ENCODE peak calls at places on chromosomes 7 and 10, in six cellular contexts. R is MV-4-11, N is psoas muscle, V is AG04449, H is astrocyte of the spinal cord, Q is renal cortical epithelial cell. K is an unnamed sample.

GRCh38 chr10:69696073-69696731 is 66.2 kb downstream of the FAM241B start:
- DNase-seq in R (peak), N (no peak), V (peak), Q (peak), H (peak), K (no peak)

GRCh38 chr10:130341325-130341724 is 205.1 kb downstream of the GLRX3 start:
- DNase-seq in N (no peak), V (no peak), Q (no peak), R (no peak), H (no peak), K (peak)

GRCh38 chr10:35040761-35041501 is 49.2 kb downstream of the CUL2 start:
- DNase-seq in R (no peak), V (no peak), N (no peak), H (peak), Q (peak), K (no peak)

GRCh38 chr10:131570716-131571307 is 259.3 kb upstream of the TCERG1L start:
- DNase-seq in Q (no peak), R (no peak), V (no peak), H (no peak), N (no peak), K (no peak)

GRCh38 chr7:71486856-71487628 is 355.1 kb downstream of the GALNT17 start:
- DNase-seq in N (peak), R (peak), H (peak), Q (no peak), V (peak), K (peak)

GRCh38 chr10:92381543-92381954 is 90.6 kb downstream of the MARCHF5 start:
- DNase-seq in V (no peak), H (no peak), Q (no peak), R (no peak), N (no peak), K (no peak)

GRCh38 chr10:3109633-3110032 is 42.3 kb downstream of the PFKP start:
- DNase-seq in H (no peak), R (no peak), N (no peak), V (no peak), Q (no peak), K (no peak)

GRCh38 chr7:139089118-139089517 is 20.4 kb downstream of the ZC3HAV1 start:
- DNase-seq in N (no peak), Q (no peak), V (no peak), R (no peak), H (no peak), K (no peak)

GRCh38 chr7:99975782-99976521 is at the start of gene AZGP1:
- DNase-seq in V (no peak), R (no peak), H (no peak), N (no peak), Q (no peak), K (peak)

GRCh38 chr7:142104550-142105527 is 6.7 kb upstream of the MGAM2 start:
- DNase-seq in Q (peak), V (no peak), H (no peak), N (no peak), R (peak), K (peak)

GRCh38 chr7:107122483-107122882 is 46.3 kb upstream of the HBP1 start:
- DNase-seq in H (peak), N (no peak), Q (no peak), V (no peak), R (no peak), K (no peak)

GRCh38 chr10:20181408-20181807 is 365.2 kb downstream of the PLXDC2 start:
- DNase-seq in H (no peak), Q (no peak), V (no peak), R (no peak), N (no peak), K (peak)

GRCh38 chr7:141416691-141417268 is 134.4 kb upstream of the AGK start:
- DNase-seq in H (no peak), R (no peak), V (no peak), N (no peak), Q (no peak), K (no peak)

GRCh38 chr10:79207726-79208125 is 139.0 kb downstream of the ZMIZ1 start:
- DNase-seq in V (no peak), H (no peak), Q (no peak), R (no peak), N (no peak), K (no peak)

GRCh38 chr10:58701398-58702135 is 188.9 kb downstream of the BICC1 start:
- DNase-seq in R (no peak), H (peak), V (peak), Q (peak), N (no peak), K (no peak)

K was measured in Ammon's horn.